ENCODE peak calls at places on chromosomes 1 and 21, in five cellular contexts. W is GM13976; B is progenitor cell of endocrine pancreas; X is CD8-positive, alpha-beta T cell; A is fibroblast of mammary gland. H is an unnamed sample.

GRCh38 chr1:31122101-31122735 is 56.7 kb upstream of the PUM1 start:
- DNase-seq in W (no peak), B (no peak), X (no peak), A (no peak), H (no peak)

GRCh38 chr1:53321776-53322602 is 5.9 kb downstream of the LRP8 start:
- DNase-seq in W (no peak), B (no peak), X (no peak), A (no peak), H (peak)

GRCh38 chr1:233603366-233603927 is 10.5 kb upstream of the KCNK1 start:
- DNase-seq in W (no peak), B (no peak), X (no peak), A (peak), H (no peak)

GRCh38 chr1:233245191-233245765 is 50.2 kb downstream of the PCNX2 start:
- DNase-seq in W (no peak), B (no peak), X (no peak), A (no peak), H (no peak)

GRCh38 chr1:53346814-53347176 is 18.9 kb upstream of the LRP8 start:
- DNase-seq in W (no peak), B (peak), X (no peak), A (no peak), H (no peak)

GRCh38 chr1:5993553-5994510 is 1.6 kb upstream of the NPHP4 start:
- DNase-seq in W (peak), B (no peak), X (no peak), A (no peak), H (no peak)

GRCh38 chr1:184824716-184825323 is 70.2 kb upstream of the EDEM3 start:
- DNase-seq in W (no peak), B (no peak), X (no peak), A (no peak), H (no peak)

GRCh38 chr1:87647436-87648177 is 318.9 kb downstream of the LMO4 start:
- DNase-seq in W (no peak), B (no peak), X (no peak), A (no peak), H (no peak)

GRCh38 chr1:116879478-116880133 is 30.1 kb upstream of the PTGFRN start:
- DNase-seq in W (no peak), B (no peak), X (no peak), A (no peak), H (no peak)

GRCh38 chr1:206736878-206737728 is 33.5 kb upstream of the IL19 start:
- DNase-seq in W (peak), B (no peak), X (peak), A (no peak), H (no peak)

DNA sequence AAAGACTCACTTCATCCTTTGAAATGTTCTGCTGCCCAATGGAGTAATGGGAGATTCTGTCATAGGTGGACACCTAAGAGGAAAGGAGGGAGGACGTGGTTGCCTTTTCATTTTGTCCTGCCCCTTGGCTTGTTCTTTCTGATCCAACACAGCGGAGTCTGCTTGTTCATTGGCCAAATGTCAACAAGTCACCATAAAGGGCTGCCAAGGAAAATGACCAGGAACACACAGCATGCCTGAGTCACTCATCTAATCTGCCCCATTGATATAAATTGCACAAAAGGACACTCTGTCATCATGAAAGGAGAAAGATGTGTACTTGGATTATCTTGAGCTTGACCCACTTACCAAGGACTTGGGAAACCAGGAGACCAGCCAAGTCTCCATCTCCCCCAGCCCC is 422.9 kb downstream of the SETD4 start:
- DNase-seq in W (no peak), B (no peak), X (no peak), A (peak), H (no peak)
- TF ChIP-seq CTCF in W (no peak), B (no peak), X (no peak), A (no peak), H (no peak)

GRCh38 chr1:235990376-235990795 is 74.5 kb downstream of the NID1 start:
- DNase-seq in W (no peak), B (no peak), X (peak), A (peak), H (no peak)
- TF ChIP-seq CTCF in W (no peak), B (no peak), X (no peak), A (peak), H (no peak)

GRCh38 chr1:208559597-208559996 is 315.4 kb upstream of the PLXNA2 start:
- DNase-seq in W (no peak), B (no peak), X (no peak), A (no peak), H (no peak)

GRCh38 chr1:208556461-208556860 is 312.3 kb upstream of the PLXNA2 start:
- DNase-seq in W (no peak), B (no peak), X (no peak), A (no peak), H (no peak)

GRCh38 chr1:208557046-208557445 is 312.9 kb upstream of the PLXNA2 start:
- DNase-seq in W (no peak), B (no peak), X (no peak), A (no peak), H (no peak)

GRCh38 chr1:208562021-208562950 is 318.1 kb upstream of the PLXNA2 start:
- DNase-seq in W (no peak), B (no peak), X (no peak), A (no peak), H (no peak)

GRCh38 chr1:208557695-208558094 is 313.5 kb upstream of the PLXNA2 start:
- DNase-seq in W (no peak), B (no peak), X (no peak), A (no peak), H (no peak)
- TF ChIP-seq CTCF in W (no peak), B (no peak), X (no peak), A (no peak), H (no peak)

DNA sequence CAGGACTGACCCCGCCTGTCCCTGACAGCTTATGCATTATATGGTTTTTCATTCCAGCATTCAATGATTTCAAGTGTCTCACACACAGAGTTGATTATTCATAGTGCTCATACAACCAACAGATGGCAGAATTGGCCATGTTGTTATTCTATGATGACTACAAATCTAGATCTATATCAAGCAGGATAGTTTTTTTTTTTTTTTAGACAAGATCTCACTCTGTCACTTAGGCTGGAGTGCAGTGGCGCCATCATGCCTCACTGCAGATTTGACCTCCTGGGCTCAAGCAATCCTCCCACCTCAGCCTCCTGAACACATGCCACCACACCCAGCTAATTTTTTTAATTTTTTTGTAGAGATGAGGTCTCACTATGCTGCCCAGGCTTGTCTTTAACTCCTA is 40.1 kb upstream of the LRRC8D start:
- DNase-seq in W (peak), B (no peak), X (no peak), A (peak), H (no peak)
- TF ChIP-seq CTCF in W (no peak), B (no peak), X (peak), A (peak), H (peak)

DNA sequence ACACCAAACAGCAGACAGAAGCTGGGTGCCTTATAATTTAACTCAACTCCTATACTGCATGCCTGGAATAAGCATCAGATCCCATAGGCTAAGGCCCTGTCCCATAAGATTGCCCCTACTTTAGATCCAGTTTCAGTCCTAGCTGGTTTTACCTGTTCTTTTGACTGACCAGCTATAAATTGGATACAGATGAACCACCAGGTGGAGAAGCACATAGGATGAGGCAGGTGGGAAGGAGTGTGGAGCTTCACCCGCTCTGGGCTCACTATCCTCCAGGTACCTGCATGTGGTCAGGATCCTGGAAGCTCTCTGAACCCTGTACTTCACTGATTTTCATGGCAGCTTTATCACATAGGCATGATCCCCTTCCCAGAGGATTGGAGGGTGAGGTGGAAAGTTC is 51.3 kb downstream of the MAST2 start:
- DNase-seq in W (no peak), B (no peak), X (no peak), A (no peak), H (no peak)
- TF ChIP-seq CTCF in W (no peak), B (no peak), X (no peak), A (no peak), H (no peak)

GRCh38 chr1:75233302-75233929 is 99.2 kb downstream of the LHX8 start:
- DNase-seq in W (peak), B (no peak), X (no peak), A (peak), H (no peak)
- TF ChIP-seq CTCF in W (peak), B (peak), X (peak), A (peak), H (peak)

DNA sequence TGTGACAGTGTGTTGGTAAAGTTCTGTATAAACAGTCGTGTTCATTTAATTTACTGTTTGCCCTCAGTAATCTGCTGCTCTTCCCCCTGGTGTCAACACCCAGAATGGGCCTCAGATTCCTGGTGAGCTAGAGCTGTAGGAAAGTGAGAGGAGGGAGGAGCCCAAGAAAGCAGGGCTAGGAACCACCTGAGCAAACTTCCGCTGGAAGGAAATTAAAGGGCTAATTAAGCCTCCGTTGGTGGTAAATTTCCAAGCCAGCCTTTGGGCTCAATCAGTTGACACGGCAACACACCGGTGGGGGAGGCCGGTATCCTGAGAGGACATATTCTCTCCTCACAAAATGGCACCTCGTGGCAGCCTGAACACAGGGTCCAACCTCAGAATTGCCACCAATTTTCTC is 32.9 kb downstream of the RAB3B start:
- DNase-seq in W (no peak), B (no peak), X (no peak), A (no peak), H (no peak)
- TF ChIP-seq CTCF in W (no peak), B (peak), X (no peak), A (no peak), H (no peak)

DNA sequence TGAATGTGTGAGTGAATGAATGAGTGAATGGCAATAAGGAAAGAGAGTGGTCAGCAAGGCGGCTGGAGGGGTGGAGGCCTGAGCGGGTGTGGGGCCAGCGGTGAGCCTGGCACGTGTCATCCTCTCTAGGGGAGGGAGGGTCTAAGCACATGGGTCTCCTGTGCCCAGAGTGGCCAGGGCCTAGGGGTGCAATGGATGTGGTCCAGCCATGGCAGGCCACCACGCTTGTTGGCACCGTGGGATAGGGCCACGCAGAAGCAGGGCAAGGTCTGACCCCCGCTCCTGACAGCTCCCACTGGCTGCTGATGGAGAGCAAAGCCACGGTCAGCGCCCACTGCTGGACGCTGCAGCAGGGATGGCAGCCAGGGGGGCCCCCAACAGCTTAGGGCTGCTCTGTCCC is 19.5 kb upstream of the SPSB1 start:
- DNase-seq in W (no peak), B (no peak), X (no peak), A (no peak), H (no peak)
- TF ChIP-seq CTCF in W (no peak), B (no peak), X (no peak), A (no peak), H (no peak)

GRCh38 chr1:199954701-199955100 is 72.8 kb upstream of the NR5A2 start:
- DNase-seq in W (peak), B (peak), X (no peak), A (no peak), H (no peak)
- TF ChIP-seq CTCF in W (peak), B (peak), X (no peak), A (no peak), H (peak)

H was measured in D721Med.